ENCODE peak calls at places on chromosomes 3 and 15, in nine cellular contexts. I, T, K, Y, D, U, N, P and R are unnamed samples.

GRCh38 chr3:1082024-1082633 is 10.7 kb upstream of the CNTN6 start:
- DNase-seq in Y (peak), P (peak), U (peak), T (peak), D (no peak), I (peak), K (peak), N (no peak), R (no peak)

GRCh38 chr15:69098688-69099087 is 61.7 kb upstream of the GLCE start:
- DNase-seq in N (no peak), U (no peak), D (no peak), K (no peak), Y (no peak), I (no peak), P (no peak), T (no peak), R (no peak)

GRCh38 chr15:68994981-68995753 is 19.3 kb upstream of the NOX5 start:
- DNase-seq in U (no peak), N (no peak), P (no peak), K (no peak), Y (no peak), T (no peak), D (no peak), I (no peak), R (no peak)

GRCh38 chr3:84175449-84175848 is 783.3 kb upstream of the CADM2 start:
- DNase-seq in U (no peak), Y (peak), N (no peak), T (no peak), D (no peak), I (no peak), P (no peak), K (no peak), R (no peak)

GRCh38 chr3:146374146-146374545 is 95.2 kb downstream of the PLSCR2 start:
- DNase-seq in K (peak), P (no peak), I (peak), Y (no peak), T (no peak), D (no peak), N (no peak), U (no peak), R (no peak)

GRCh38 chr3:76698136-76698535 is 341.8 kb upstream of the ROBO2 start:
- DNase-seq in Y (no peak), U (no peak), P (no peak), D (no peak), K (no peak), N (no peak), T (no peak), I (no peak), R (no peak)

GRCh38 chr3:151795276-151795675 is 18.6 kb upstream of the AADAC start:
- DNase-seq in K (peak), P (no peak), Y (no peak), U (no peak), T (no peak), N (no peak), D (no peak), I (peak), R (no peak)

GRCh38 chr15:39969871-39970270 is 36.0 kb downstream of the EIF2AK4 start:
- DNase-seq in N (peak), P (peak), K (peak), Y (no peak), T (no peak), D (no peak), I (no peak), U (no peak), R (peak)

GRCh38 chr3:13480340-13481318 is 523 bp downstream of the HDAC11 start:
- DNase-seq in T (no peak), U (peak), I (no peak), N (no peak), K (no peak), Y (no peak), P (no peak), D (peak), R (no peak)

GRCh38 chr15:39188930-39189329 is 391.9 kb upstream of the THBS1 start:
- DNase-seq in P (no peak), D (no peak), T (no peak), U (no peak), Y (peak), K (peak), N (no peak), I (peak), R (no peak)

GRCh38 chr3:99837715-99838114 is 20.1 kb downstream of the CMSS1 start:
- DNase-seq in P (no peak), U (no peak), T (no peak), K (no peak), N (no peak), D (no peak), Y (no peak), I (no peak), R (no peak)

GRCh38 chr3:52054689-52055511 is 1.5 kb downstream of the DUSP7 start:
- DNase-seq in T (no peak), I (no peak), U (no peak), K (no peak), Y (peak), D (peak), P (peak), N (no peak), R (no peak)

GRCh38 chr15:27495963-27496459 is 525.0 kb downstream of the GABRG3 start:
- DNase-seq in K (no peak), Y (no peak), P (no peak), U (no peak), I (no peak), N (no peak), D (no peak), T (no peak), R (no peak)

GRCh38 chr15:72237286-72238224 is 6.6 kb upstream of the PKM start:
- DNase-seq in Y (peak), U (peak), T (no peak), D (peak), P (peak), K (peak), N (peak), I (peak), R (peak)

GRCh38 chr3:158451405-158452045 is 119.5 kb upstream of the MLF1 start:
- DNase-seq in T (no peak), N (no peak), Y (peak), K (no peak), U (no peak), I (no peak), D (no peak), P (no peak), R (no peak)

GRCh38 chr3:152359385-152360248 is 90.9 kb downstream of the MBNL1 start:
- DNase-seq in I (peak), U (no peak), D (no peak), Y (no peak), K (no peak), T (no peak), N (no peak), P (no peak), R (no peak)

GRCh38 chr3:157436583-157437300 is at the start of gene PTX3:
- DNase-seq in N (no peak), T (no peak), I (peak), Y (peak), K (peak), P (peak), D (peak), U (no peak), R (peak)

GRCh38 chr15:75032391-75032790 is 9.0 kb downstream of the PPCDC start:
- DNase-seq in U (no peak), D (no peak), T (no peak), Y (no peak), K (no peak), I (no peak), N (no peak), P (no peak), R (no peak)

GRCh38 chr15:99504071-99504822 is 61.5 kb upstream of the MEF2A start:
- DNase-seq in K (no peak), D (no peak), N (no peak), T (no peak), I (no peak), Y (peak), P (peak), U (peak), R (peak)

GRCh38 chr3:175070946-175071345 is 211.8 kb downstream of the NAALADL2 start:
- DNase-seq in Y (peak), T (no peak), K (peak), D (no peak), I (peak), N (no peak), P (no peak), U (no peak), R (no peak)

GRCh38 chr3:100042144-100042543 is 72.2 kb downstream of the FILIP1L start:
- DNase-seq in D (no peak), P (no peak), N (no peak), U (no peak), T (no peak), Y (no peak), I (peak), K (peak), R (no peak)

GRCh38 chr3:52534281-52535183 is 875 bp upstream of the NT5DC2 start:
- DNase-seq in P (no peak), D (peak), N (peak), I (peak), Y (peak), T (peak), K (peak), U (no peak), R (peak)

GRCh38 chr3:126125781-126126251 is 41.9 kb upstream of the SLC41A3 start:
- DNase-seq in P (no peak), I (no peak), D (peak), K (no peak), Y (no peak), N (peak), U (no peak), T (peak), R (no peak)

GRCh38 chr15:74375303-74375693 is 7.9 kb upstream of the CYP11A1 start:
- DNase-seq in T (peak), P (peak), Y (peak), N (peak), D (peak), I (peak), U (peak), K (peak), R (peak)

GRCh38 chr3:193975072-193975535 is 160.8 kb upstream of the HES1 start:
- DNase-seq in I (no peak), N (no peak), P (no peak), D (peak), T (no peak), Y (no peak), U (no peak), K (no peak), R (no peak)

GRCh38 chr15:37017031-37017625 is 83.2 kb downstream of the MEIS2 start:
- DNase-seq in D (no peak), P (no peak), Y (no peak), T (no peak), I (peak), U (no peak), K (no peak), N (no peak), R (no peak)

GRCh38 chr15:77974098-77974414 is 103.5 kb downstream of the TBC1D2B start:
- DNase-seq in N (peak), I (no peak), U (no peak), T (peak), K (peak), P (no peak), D (no peak), Y (peak), R (no peak)

GRCh38 chr3:100833483-100833882 is 124.2 kb downstream of the TFG start:
- DNase-seq in T (no peak), K (no peak), N (no peak), U (no peak), Y (no peak), I (no peak), D (no peak), P (no peak), R (no peak)

GRCh38 chr3:146503459-146504202 is 34.3 kb upstream of the PLSCR2 start:
- DNase-seq in T (no peak), U (peak), P (no peak), I (peak), D (no peak), N (no peak), Y (peak), K (peak), R (no peak)

GRCh38 chr3:128448491-128448890 is 18.2 kb downstream of the DNAJB8 start:
- DNase-seq in K (no peak), T (no peak), U (peak), P (no peak), D (no peak), Y (no peak), I (no peak), N (no peak), R (no peak)

GRCh38 chr15:65373163-65373651 is 4.6 kb downstream of the IGDCC3 start:
- DNase-seq in N (no peak), T (no peak), K (no peak), D (no peak), U (no peak), Y (peak), P (no peak), I (no peak), R (no peak)
- TF ChIP-seq CTCF in N (no peak), T (no peak), K (no peak), D (no peak), U (no peak), Y (no peak), P (no peak), I (no peak), R (no peak)

DNA sequence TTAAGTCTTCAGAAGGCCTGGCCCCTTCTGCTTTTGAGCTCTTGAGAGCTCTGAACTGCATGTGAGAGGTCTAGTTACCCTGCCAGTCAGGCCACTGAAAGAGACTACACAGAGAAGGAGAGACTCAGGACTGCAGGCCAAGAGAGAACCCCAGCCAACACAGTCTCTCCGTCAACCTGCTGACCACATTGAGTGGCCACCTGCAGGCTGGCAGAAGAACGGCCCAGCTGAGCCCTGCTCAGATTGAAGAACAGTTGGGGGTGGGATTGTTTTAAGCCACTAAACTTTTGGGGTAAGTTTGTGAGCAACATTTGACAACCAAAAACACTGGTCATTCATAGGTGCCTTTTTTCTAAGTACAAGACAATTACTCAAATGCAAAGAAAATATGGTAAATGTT is 273.5 kb upstream of the CCDC54 start:
- DNase-seq in I (no peak), T (no peak), K (no peak), P (no peak), U (no peak), Y (no peak), N (no peak), D (no peak), R (no peak)
- TF ChIP-seq CTCF in I (no peak), T (no peak), K (no peak), P (no peak), U (no peak), Y (no peak), N (no peak), D (no peak), R (no peak)

GRCh38 chr3:191388823-191389222 is 58.5 kb upstream of the UTS2B start:
- DNase-seq in K (peak), D (no peak), I (peak), U (no peak), N (no peak), T (no peak), Y (no peak), P (no peak), R (no peak)
- TF ChIP-seq CTCF in K (peak), D (no peak), I (peak), U (no peak), N (peak), T (peak), Y (no peak), P (no peak), R (peak)

GRCh38 chr15:55254916-55255679 is 34.5 kb downstream of the RAB27A start:
- DNase-seq in N (no peak), T (no peak), D (no peak), P (no peak), U (peak), Y (peak), I (no peak), K (no peak), R (no peak)

GRCh38 chr15:55250951-55251350 is 38.7 kb downstream of the RAB27A start:
- DNase-seq in D (no peak), N (no peak), P (peak), T (no peak), Y (peak), I (no peak), K (no peak), U (no peak), R (no peak)

GRCh38 chr15:55256281-55257013 is 33.2 kb downstream of the RAB27A start:
- DNase-seq in I (no peak), N (no peak), Y (no peak), K (peak), U (no peak), P (no peak), D (no peak), T (no peak), R (no peak)

GRCh38 chr15:55255714-55256113 is 33.9 kb downstream of the RAB27A start:
- DNase-seq in D (no peak), P (no peak), K (no peak), Y (no peak), T (no peak), N (no peak), U (peak), I (no peak), R (no peak)

GRCh38 chr15:55253580-55253979 is 36.0 kb downstream of the RAB27A start:
- DNase-seq in P (no peak), K (peak), U (no peak), N (no peak), T (no peak), D (no peak), Y (peak), I (peak), R (no peak)
- TF ChIP-seq CTCF in P (no peak), K (no peak), U (no peak), N (no peak), T (no peak), D (no peak), Y (no peak), I (no peak), R (no peak)

GRCh38 chr3:62496509-62496908 is 123.2 kb upstream of the FEZF2 start:
- DNase-seq in D (no peak), Y (no peak), T (no peak), I (no peak), U (no peak), P (no peak), N (no peak), K (no peak), R (no peak)

GRCh38 chr3:62497156-62497555 is 123.8 kb upstream of the FEZF2 start:
- DNase-seq in T (no peak), Y (no peak), N (no peak), K (no peak), P (no peak), I (no peak), D (no peak), U (no peak), R (no peak)

DNA sequence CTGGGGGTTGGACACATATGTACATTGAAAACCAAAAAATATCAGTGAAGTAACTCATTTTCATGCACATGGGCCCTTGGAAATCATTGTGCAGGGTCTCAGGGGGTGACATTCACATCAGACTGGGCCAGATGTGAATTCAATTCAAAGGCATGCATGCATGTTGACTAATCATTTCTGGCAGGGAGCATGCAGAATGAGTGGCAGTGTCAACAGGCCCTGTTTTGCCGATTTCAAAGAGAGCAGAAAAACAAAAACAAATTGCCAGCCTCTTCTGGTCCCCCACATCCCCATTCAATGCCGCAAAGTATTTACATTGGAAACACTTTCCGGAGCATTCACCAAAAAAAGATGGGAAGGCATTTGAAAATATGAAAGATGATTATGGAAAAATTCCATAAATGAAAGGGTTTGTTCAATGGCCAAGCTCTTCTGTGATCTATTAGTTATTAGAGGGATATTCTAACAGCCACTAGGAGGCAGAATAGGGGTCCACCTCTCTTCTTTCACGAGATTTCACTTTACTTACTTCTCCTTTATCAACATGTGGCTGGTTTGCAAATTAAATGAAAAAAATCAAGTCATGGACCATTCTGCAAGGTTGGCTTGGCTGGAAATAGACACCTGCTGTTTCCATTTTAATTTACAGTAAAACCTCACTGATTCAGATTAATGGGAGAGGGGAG is 119.9 kb upstream of the FEZF2 start:
- DNase-seq in T (no peak), Y (peak), K (peak), P (no peak), D (no peak), U (no peak), N (no peak), I (no peak), R (no peak)
- TF ChIP-seq CTCF in T (no peak), Y (peak), K (peak), P (peak), D (peak), U (peak), N (no peak), I (peak), R (no peak)

GRCh38 chr3:107994181-107994580 is 96.7 kb downstream of the CD47 start:
- DNase-seq in U (no peak), I (peak), P (no peak), K (no peak), D (no peak), N (no peak), Y (no peak), T (no peak), R (no peak)

GRCh38 chr3:108001457-108001856 is 89.4 kb downstream of the CD47 start:
- DNase-seq in D (no peak), N (no peak), I (peak), K (peak), Y (peak), T (no peak), P (peak), U (no peak), R (no peak)

GRCh38 chr3:107997666-107998065 is 93.2 kb downstream of the CD47 start:
- DNase-seq in T (no peak), N (no peak), P (no peak), I (no peak), K (no peak), Y (no peak), D (no peak), U (no peak), R (no peak)

GRCh38 chr3:107994954-107995715 is 95.7 kb downstream of the CD47 start:
- DNase-seq in P (no peak), U (no peak), Y (no peak), T (no peak), D (no peak), N (no peak), K (no peak), I (peak), R (no peak)

DNA sequence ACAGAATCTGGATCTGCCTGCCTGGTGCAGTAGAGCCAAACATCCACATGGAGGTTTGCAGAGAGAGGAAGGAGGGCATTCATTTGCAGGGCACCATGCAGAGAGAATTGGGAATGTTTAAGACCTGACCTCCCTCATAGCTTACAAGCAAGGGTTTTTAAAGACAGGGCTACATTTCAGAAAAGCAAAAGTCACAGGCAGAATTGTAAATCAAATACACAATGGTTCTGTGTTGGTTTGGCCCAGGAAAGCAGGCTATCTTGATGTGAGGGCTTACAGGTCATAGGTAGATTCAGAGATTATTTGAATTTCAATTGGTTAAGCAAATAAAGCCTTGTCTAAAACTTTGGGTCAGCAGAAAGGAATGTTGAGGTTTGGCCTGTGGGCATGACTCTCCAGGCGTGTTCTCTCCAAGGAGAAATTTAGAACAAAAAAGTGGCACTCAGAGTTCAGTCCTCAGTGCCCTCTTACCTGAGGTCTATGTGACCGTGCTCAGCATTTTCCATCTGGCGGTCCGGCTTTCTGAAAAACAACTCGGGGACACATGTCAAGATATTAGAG is 91.5 kb downstream of the CD47 start:
- DNase-seq in P (no peak), K (peak), I (peak), T (no peak), D (no peak), N (no peak), U (no peak), Y (no peak), R (no peak)
- TF ChIP-seq CTCF in P (no peak), K (no peak), I (peak), T (no peak), D (no peak), N (no peak), U (no peak), Y (no peak), R (no peak)

GRCh38 chr15:43873651-43874050 is 46.8 kb downstream of the WDR76 start:
- DNase-seq in I (no peak), P (no peak), D (no peak), Y (no peak), T (no peak), K (no peak), N (no peak), U (no peak), R (no peak)
- TF ChIP-seq CTCF in I (no peak), P (no peak), D (no peak), Y (no peak), T (no peak), K (no peak), N (no peak), U (no peak), R (no peak)

GRCh38 chr3:75176886-75177285 is 487.2 kb upstream of the FRG2C start:
- DNase-seq in K (no peak), Y (no peak), T (no peak), N (no peak), U (peak), D (no peak), P (no peak), I (no peak), R (no peak)

GRCh38 chr3:75171632-75172230 is 492.4 kb upstream of the FRG2C start:
- DNase-seq in U (peak), Y (peak), K (peak), T (no peak), P (no peak), I (peak), D (no peak), N (no peak), R (no peak)
- TF ChIP-seq CTCF in U (peak), Y (no peak), K (peak), T (peak), P (no peak), I (peak), D (no peak), N (peak), R (no peak)

GRCh38 chr15:93037341-93038063 is 51.5 kb downstream of the RGMA start:
- DNase-seq in I (no peak), D (peak), N (peak), K (peak), T (no peak), U (no peak), Y (peak), P (peak), R (peak)
- TF ChIP-seq CTCF in I (no peak), D (no peak), N (peak), K (peak), T (no peak), U (no peak), Y (peak), P (no peak), R (peak)